ENCODE peak calls at places on chromosomes 7 and 10, in seven cellular contexts. J, A, R, T, M, H and S are unnamed samples.

GRCh38 chr10:107873007-107873406 is 708.5 kb upstream of the SORCS1 start:
- DNase-seq in H (no peak), R (no peak), T (no peak), J (no peak), A (no peak), M (no peak), S (no peak)

GRCh38 chr7:75953918-75954317 is 39.0 kb downstream of the POR start:
- DNase-seq in H (no peak), T (no peak), A (no peak), J (no peak), M (no peak), R (no peak), S (no peak)

GRCh38 chr7:128311003-128311402 is 32.7 kb downstream of the RBM28 start:
- DNase-seq in M (no peak), A (no peak), R (no peak), H (no peak), T (no peak), J (no peak), S (no peak)

GRCh38 chr7:5442757-5443305 is 19.2 kb upstream of the TNRC18 start:
- DNase-seq in M (no peak), H (no peak), R (no peak), J (no peak), A (no peak), T (no peak), S (no peak)

GRCh38 chr10:26216577-26216948 is at the start of gene GAD2:
- DNase-seq in J (no peak), R (no peak), A (no peak), T (no peak), M (no peak), H (no peak), S (no peak)

GRCh38 chr10:124150807-124151417 is 57.5 kb upstream of the CHST15 start:
- DNase-seq in J (no peak), T (no peak), R (no peak), M (no peak), A (no peak), H (no peak), S (no peak)

GRCh38 chr7:158061884-158062656 is 525.6 kb downstream of the PTPRN2 start:
- DNase-seq in R (no peak), J (no peak), T (no peak), H (no peak), M (no peak), A (no peak), S (no peak)

GRCh38 chr7:37369904-37370303 is 78.8 kb downstream of the ELMO1 start:
- DNase-seq in T (no peak), R (no peak), A (peak), M (no peak), H (no peak), J (no peak), S (no peak)

GRCh38 chr10:120948889-120949382 is 97.8 kb downstream of the WDR11 start:
- DNase-seq in M (no peak), H (peak), R (peak), J (no peak), A (no peak), T (peak), S (peak)

GRCh38 chr10:67763499-67764011 is 67.6 kb upstream of the CTNNA3 start:
- DNase-seq in H (peak), J (peak), A (no peak), M (peak), T (peak), R (no peak), S (peak)

GRCh38 chr10:87667503-87667902 is 7.8 kb downstream of the PAPSS2 start:
- DNase-seq in R (no peak), J (no peak), T (no peak), M (no peak), A (no peak), H (no peak), S (no peak)

GRCh38 chr7:100483728-100484635 is at the start of gene NYAP1:
- DNase-seq in J (no peak), H (peak), R (peak), A (peak), M (peak), T (peak), S (no peak)

GRCh38 chr7:81956520-81956919 is 186.7 kb upstream of the HGF start:
- DNase-seq in A (peak), R (no peak), H (no peak), M (no peak), T (no peak), J (peak), S (no peak)

GRCh38 chr7:50661345-50662058 is 96.3 kb upstream of the DDC start:
- DNase-seq in T (no peak), A (no peak), H (no peak), R (no peak), M (no peak), J (no peak), S (no peak)

GRCh38 chr10:60048146-60048545 is 141.8 kb upstream of the CCDC6 start:
- DNase-seq in J (peak), T (no peak), R (no peak), H (no peak), A (no peak), M (no peak), S (no peak)

GRCh38 chr7:151721694-151722093 is 155.2 kb downstream of the PRKAG2 start:
- DNase-seq in J (no peak), M (no peak), A (no peak), H (no peak), R (no peak), T (no peak), S (no peak)

GRCh38 chr7:127718325-127718724 is 66.3 kb downstream of the SND1 start:
- DNase-seq in R (no peak), H (no peak), T (no peak), A (no peak), M (no peak), J (no peak), S (no peak)

GRCh38 chr7:130524628-130525027 is 32.7 kb downstream of the MEST start:
- DNase-seq in A (no peak), M (no peak), R (no peak), T (no peak), J (no peak), H (no peak), S (no peak)

GRCh38 chr10:72297968-72298773 is 24.4 kb downstream of the DDIT4 start:
- DNase-seq in J (peak), H (peak), M (peak), A (peak), T (peak), R (peak), S (peak)

GRCh38 chr10:48475943-48476278 is 129.0 kb downstream of the ARHGAP22 start:
- DNase-seq in R (peak), J (no peak), M (no peak), H (no peak), A (no peak), T (no peak), S (peak)

GRCh38 chr10:90775351-90776028 is 82.3 kb downstream of the HTR7 start:
- DNase-seq in M (no peak), R (no peak), H (no peak), A (peak), T (no peak), J (no peak), S (no peak)

GRCh38 chr10:69086131-69086530 is 1.8 kb upstream of the SRGN start:
- DNase-seq in M (no peak), J (no peak), A (no peak), H (no peak), R (no peak), T (no peak), S (no peak)

GRCh38 chr10:1358860-1359598 is 302.8 kb downstream of the WDR37 start:
- DNase-seq in M (no peak), J (peak), T (no peak), H (no peak), R (no peak), A (no peak), S (no peak)

GRCh38 chr10:91604936-91605534 is 27.8 kb downstream of the PPP1R3C start:
- DNase-seq in M (no peak), J (peak), H (no peak), A (peak), R (no peak), T (no peak), S (no peak)